ENCODE peak calls at places on chromosomes 4 and X, in seven cellular contexts. K is lower leg skin, O is GM12865, C is dorsolateral prefrontal cortex, S is SK-N-SH, J is PC-3, E is cardiac muscle cell. W is an unnamed sample.

GRCh38 chr4:25100156-25100555 is 60.1 kb downstream of the SEPSECS start:
- DNase-seq in K (peak), O (no peak), C (no peak), S (no peak), J (no peak), E (no peak), W (no peak)

GRCh38 chr4:41185614-41186609 is 28.4 kb downstream of the APBB2 start:
- DNase-seq in K (no peak), O (no peak), C (no peak), S (no peak), J (peak), E (no peak), W (no peak)

GRCh38 chrX:84219551-84219950 is 31.6 kb upstream of the RPS6KA6 start:
- DNase-seq in K (no peak), O (no peak), C (no peak), S (no peak), J (no peak), E (no peak), W (no peak)

GRCh38 chr4:136319789-136320470 is 1212.4 kb downstream of the PCDH18 start:
- DNase-seq in K (no peak), O (no peak), C (no peak), S (no peak), J (peak), E (no peak), W (no peak)

GRCh38 chr4:13484749-13485345 is 707 bp upstream of the RAB28 start:
- DNase-seq in K (no peak), O (peak), C (no peak), S (no peak), J (peak), E (peak), W (no peak)

GRCh38 chrX:153746359-153746758 is 17.7 kb upstream of the PLXNB3 start:
- DNase-seq in K (no peak), O (no peak), C (no peak), S (no peak), J (no peak), E (no peak), W (no peak)

GRCh38 chr4:155762351-155762750 is 3.5 kb downstream of the GUCY1B1 start:
- DNase-seq in K (no peak), O (no peak), C (no peak), S (no peak), J (no peak), E (no peak), W (no peak)

GRCh38 chrX:39542316-39542715 is 555.4 kb downstream of the BCOR start:
- DNase-seq in K (peak), O (no peak), C (no peak), S (no peak), J (no peak), E (no peak), W (no peak)

GRCh38 chrX:138925330-138925729 is 213.8 kb upstream of the FGF13 start:
- DNase-seq in K (no peak), O (no peak), C (no peak), S (no peak), J (peak), E (peak), W (no peak)

GRCh38 chrX:107135076-107135964 is 16.7 kb upstream of the RBM41 start:
- DNase-seq in K (no peak), O (no peak), C (no peak), S (no peak), J (peak), E (peak), W (no peak)

GRCh38 chrX:69510137-69510715 is 6.1 kb downstream of the NALF2 start:
- DNase-seq in K (peak), O (no peak), C (no peak), S (no peak), J (no peak), E (no peak), W (no peak)

GRCh38 chr4:3783691-3784306 is 17.6 kb downstream of the ADRA2C start:
- DNase-seq in K (no peak), O (peak), C (no peak), S (no peak), J (peak), E (no peak), W (peak)

GRCh38 chr4:138910914-138911336 is 104.7 kb upstream of the NOCT start:
- DNase-seq in K (peak), O (no peak), C (peak), S (peak), J (peak), E (peak), W (peak)

GRCh38 chr4:680931-681645 is 6.7 kb downstream of the MYL5 start:
- DNase-seq in K (peak), O (peak), C (no peak), S (peak), J (peak), E (peak), W (peak)

GRCh38 chr4:112753333-112753732 is 116.4 kb downstream of the LARP7 start:
- DNase-seq in K (no peak), O (no peak), C (no peak), S (no peak), J (no peak), E (no peak), W (no peak)

GRCh38 chr4:122119739-122120138 is 32.4 kb upstream of the BLTP1 start:
- DNase-seq in K (no peak), O (no peak), C (no peak), S (no peak), J (no peak), E (no peak), W (no peak)

GRCh38 chrX:47172971-47173792 is 20.4 kb upstream of the UBA1 start:
- DNase-seq in K (peak), O (no peak), C (no peak), S (no peak), J (no peak), E (no peak), W (no peak)

GRCh38 chr4:85474818-85475630 is at the start of gene ARHGAP24:
- DNase-seq in K (peak), O (peak), C (peak), S (peak), J (peak), E (peak), W (peak)

GRCh38 chrX:124863303-124863702 is 456.4 kb upstream of the TEX13C start:
- DNase-seq in K (no peak), O (no peak), C (no peak), S (no peak), J (no peak), E (no peak), W (no peak)

GRCh38 chr4:136551753-136552152 is 980.5 kb downstream of the PCDH18 start:
- DNase-seq in K (no peak), O (no peak), C (no peak), S (no peak), J (no peak), E (no peak), W (no peak)

GRCh38 chrX:34654939-34655338 is 2.1 kb downstream of the TMEM47 start:
- DNase-seq in K (no peak), O (no peak), C (no peak), S (no peak), J (no peak), E (peak), W (no peak)
- H3K4me3 ChIP-seq in K (no peak), O (no peak), C (peak), S (no peak), J (no peak), E (peak), W (no peak)

DNA sequence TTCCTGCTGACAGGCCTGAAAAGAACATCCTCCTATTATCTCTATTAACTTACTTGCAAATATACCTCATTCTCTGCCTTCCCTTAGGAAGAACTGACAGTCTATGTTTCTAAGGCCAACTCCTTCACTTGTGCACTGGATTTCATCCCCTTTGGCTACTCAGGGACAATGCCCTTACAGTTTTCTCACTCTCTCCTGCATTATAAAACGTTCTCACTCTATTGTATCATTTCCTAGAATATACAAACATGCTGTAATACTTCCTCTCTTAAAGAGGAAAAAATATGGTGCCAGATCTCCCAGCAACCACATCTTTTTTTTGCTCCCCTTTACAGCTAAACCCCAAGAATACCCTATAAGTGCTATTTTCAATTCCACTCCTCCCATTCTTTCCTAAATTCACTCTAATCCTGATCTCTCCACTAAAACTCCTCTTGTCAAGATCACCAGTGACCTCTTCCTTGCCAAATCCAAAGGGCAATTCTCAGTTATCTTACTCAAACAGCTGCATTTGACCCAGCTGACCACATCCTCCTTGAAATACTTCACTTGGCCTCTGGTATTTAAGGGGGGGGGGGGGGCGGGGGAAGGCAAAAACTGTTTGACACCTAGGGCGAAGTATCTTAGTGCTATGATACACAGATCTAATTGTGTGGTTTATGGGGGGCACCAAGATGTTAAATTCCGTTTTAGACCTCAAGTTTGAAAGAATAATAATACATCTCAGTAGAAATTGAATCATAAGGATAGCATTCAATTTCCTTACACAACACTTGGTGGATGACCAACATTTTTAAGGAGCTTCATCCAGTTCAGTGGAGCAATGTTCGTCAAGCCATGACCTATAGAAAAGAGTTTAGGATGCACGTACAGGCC is 1.6 kb downstream of the RCHY1 start:
- DNase-seq in K (no peak), O (peak), C (no peak), S (no peak), J (peak), E (peak), W (no peak)
- H3K4me3 ChIP-seq in K (no peak), O (peak), C (peak), S (peak), J (peak), E (peak), W (peak)

DNA sequence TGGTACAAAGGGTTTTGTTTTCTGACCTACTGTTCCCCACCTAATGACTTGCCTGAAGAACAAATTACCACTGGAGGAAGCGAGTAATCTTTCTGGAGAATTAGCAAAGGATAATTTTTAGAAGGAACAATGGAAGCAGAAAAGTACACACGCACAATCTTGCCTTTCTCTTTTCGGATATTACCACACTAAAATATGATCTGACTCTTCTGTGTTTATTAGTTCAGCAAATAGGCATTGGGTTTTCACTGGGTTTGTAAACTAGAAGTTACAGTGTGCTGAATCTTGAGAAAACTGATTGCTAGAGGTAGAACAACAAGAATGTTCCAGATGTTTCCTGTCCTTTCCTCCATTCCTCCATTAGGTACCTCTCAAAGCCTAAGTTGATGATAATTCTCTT is 436.0 kb downstream of the PACRGL start:
- DNase-seq in K (no peak), O (no peak), C (no peak), S (no peak), J (no peak), E (no peak), W (no peak)
- H3K4me3 ChIP-seq in K (no peak), O (no peak), C (no peak), S (no peak), J (no peak), E (no peak), W (no peak)

DNA sequence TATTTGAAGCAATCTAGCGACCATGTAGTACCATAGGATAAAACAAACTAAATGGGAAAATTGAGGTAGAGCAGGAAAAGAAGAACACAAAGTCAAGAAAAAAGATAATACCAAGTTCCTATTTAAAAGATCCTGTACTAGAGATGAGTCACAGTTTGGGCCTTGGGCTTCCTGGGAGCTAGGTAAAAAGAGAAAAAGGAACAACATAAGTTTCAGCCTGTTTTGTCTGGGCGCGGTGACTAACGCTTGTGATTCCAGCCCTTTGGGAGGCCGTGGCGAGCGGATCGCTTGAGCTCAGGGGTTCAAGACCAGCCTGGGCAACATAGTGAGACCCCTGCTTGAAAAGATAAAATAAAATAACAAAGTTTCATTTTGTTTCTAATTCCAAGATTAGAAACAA is 14.0 kb upstream of the TMEM156 start:
- DNase-seq in K (no peak), O (peak), C (no peak), S (no peak), J (peak), E (peak), W (no peak)
- H3K4me3 ChIP-seq in K (no peak), O (peak), C (peak), S (peak), J (peak), E (no peak), W (no peak)

DNA sequence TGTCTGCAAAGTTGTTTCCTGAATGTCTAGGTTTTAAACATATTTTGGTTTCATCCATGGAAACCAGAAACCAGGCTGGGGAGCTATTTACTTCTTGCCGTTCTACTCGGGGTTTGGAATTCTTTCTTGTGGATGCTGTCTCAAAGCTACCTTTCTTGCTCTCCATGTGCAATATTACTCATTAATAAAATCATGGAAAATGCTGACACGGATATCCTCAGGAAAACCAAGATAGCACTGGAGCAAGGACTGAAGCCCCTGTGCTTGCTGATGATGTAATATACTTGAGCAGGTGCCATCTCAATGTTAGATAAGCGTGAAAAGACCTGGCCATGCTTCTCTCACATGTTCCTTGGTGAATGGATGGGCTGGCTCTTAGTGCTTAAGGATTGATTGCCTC is 41.5 kb upstream of the HPF1 start:
- DNase-seq in K (no peak), O (no peak), C (no peak), S (no peak), J (no peak), E (no peak), W (no peak)
- H3K4me3 ChIP-seq in K (no peak), O (no peak), C (no peak), S (no peak), J (no peak), E (no peak), W (no peak)

DNA sequence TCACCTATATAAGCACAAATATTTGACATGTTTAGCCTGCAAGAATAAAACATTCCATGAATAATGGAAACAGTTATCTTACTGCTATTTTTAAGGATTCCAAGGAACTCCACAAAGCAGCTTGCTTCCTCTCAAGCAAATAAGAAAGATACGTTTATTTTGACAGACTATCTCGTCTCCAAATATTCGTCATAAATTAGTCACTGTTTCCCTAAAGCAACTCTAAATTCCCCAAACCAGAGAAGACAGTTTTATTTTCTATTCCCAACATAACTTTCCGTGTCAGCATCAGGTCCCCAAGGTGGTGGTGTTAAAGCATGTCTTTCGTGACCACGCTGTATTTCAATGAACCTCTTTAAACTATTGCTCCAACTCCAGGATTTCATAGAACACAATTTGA is 24.3 kb upstream of the DKK2 start:
- DNase-seq in K (no peak), O (no peak), C (no peak), S (no peak), J (no peak), E (peak), W (no peak)
- H3K4me3 ChIP-seq in K (no peak), O (no peak), C (no peak), S (no peak), J (no peak), E (no peak), W (no peak)

DNA sequence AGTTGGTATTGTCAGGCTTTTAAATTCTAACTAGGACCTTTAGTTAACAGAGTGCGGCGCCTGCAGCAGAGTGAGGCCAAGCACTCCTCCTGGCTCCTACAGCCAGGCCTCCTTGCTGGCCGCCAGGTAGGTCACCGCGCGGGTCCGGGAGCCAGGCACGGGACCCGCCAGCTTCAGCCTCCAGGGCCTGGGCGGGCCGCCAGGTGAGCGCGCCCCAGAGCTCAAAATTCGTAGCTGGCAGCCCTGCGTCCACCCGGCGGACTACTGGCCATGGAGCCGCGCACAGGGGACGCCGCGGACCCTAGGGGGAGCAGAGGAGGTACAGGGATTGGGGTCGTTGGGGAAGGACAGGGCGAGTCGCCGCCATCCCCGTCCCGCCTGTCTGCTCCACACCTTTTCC is at the start of gene MAGIX:
- DNase-seq in K (no peak), O (no peak), C (no peak), S (no peak), J (peak), E (no peak), W (no peak)
- H3K4me3 ChIP-seq in K (no peak), O (peak), C (peak), S (peak), J (peak), E (no peak), W (peak)

GRCh38 chrX:24643116-24643515 is 4.0 kb downstream of the PCYT1B start:
- DNase-seq in K (no peak), O (no peak), C (no peak), S (no peak), J (peak), E (no peak), W (no peak)

GRCh38 chrX:24646745-24647182 is 383 bp downstream of the PCYT1B start:
- DNase-seq in K (no peak), O (no peak), C (no peak), S (peak), J (no peak), E (peak), W (no peak)

GRCh38 chrX:24651783-24652182 is 4.6 kb upstream of the PCYT1B start:
- DNase-seq in K (no peak), O (no peak), C (no peak), S (no peak), J (no peak), E (no peak), W (no peak)

DNA sequence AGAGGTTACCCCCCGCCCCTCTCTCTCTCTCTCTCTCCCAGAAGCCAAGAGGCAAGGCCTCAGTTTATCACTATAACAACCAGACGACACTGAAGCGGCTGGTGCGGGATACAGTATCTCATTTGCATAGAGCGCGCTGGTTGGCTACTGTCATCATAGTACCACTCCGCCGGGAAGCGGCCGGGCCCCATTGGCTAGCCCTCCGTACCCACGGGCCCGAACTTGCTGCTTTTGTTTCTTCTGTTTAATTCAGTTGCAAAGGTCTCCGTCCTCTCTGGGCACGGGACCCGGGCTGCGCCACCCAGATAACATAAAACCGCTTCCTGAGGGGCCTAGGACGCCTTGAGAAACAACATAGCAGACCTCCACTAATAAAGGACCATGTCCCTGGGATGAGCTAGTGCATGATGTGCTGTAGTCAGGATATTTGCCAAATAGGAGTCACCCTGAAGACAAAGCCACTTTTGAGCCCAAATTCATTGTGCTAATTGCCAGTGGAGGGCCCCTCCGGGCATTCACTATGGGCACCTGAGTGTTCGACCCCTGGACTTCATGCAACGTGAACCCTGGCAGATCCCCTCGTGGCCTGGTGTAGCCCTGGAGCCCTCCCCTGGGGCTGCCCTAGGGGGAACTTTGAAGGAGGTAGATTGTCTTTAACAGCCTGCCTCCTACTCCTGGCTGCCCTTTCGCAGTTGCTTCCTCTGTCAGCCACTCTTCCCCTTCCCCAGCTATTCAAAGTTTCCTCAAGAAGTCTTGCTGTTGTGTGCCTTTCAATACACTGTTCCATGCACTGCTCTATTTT is at the start of gene PCYT1B:
- DNase-seq in K (peak), O (peak), C (peak), S (peak), J (no peak), E (peak), W (peak)
- H3K4me3 ChIP-seq in K (no peak), O (no peak), C (peak), S (peak), J (no peak), E (peak), W (peak)

W was measured in BE2C.